ENCODE peak calls at places on chromosomes 2 and 18, in seven cellular contexts. One of them, this sample, is unnamed.

GRCh38 chr2:126874961-126875360 is 23.7 kb upstream of the TEX51 start:
- DNase-seq in glutamatergic neuron: no peak
- DNase-seq in A549: no peak
- DNase-seq in testis: no peak
- DNase-seq in GM13977: no peak
- DNase-seq in PC-9: no peak
- DNase-seq in mammary epithelial cell: no peak
- DNase-seq in this sample: no peak

GRCh38 chr2:68643011-68643873 is at the start of gene PROKR1:
- DNase-seq in A549: peak; percentile 7
- DNase-seq in mammary epithelial cell: peak; percentile 24
- DNase-seq in glutamatergic neuron: peak; percentile 69
- DNase-seq in testis: peak; percentile 22
- DNase-seq in PC-9: peak; percentile 22
- DNase-seq in GM13977: peak; percentile 29
- DNase-seq in this sample: no peak

GRCh38 chr2:235600406-235600805 is 106.6 kb downstream of the AGAP1 start:
- DNase-seq in mammary epithelial cell: no peak
- DNase-seq in testis: no peak
- DNase-seq in glutamatergic neuron: no peak
- DNase-seq in A549: no peak
- DNase-seq in GM13977: no peak
- DNase-seq in PC-9: no peak
- DNase-seq in this sample: no peak

GRCh38 chr2:228549390-228550007 is 368.0 kb upstream of the SPHKAP start:
- DNase-seq in mammary epithelial cell: peak; percentile 64
- DNase-seq in A549: no peak
- DNase-seq in glutamatergic neuron: no peak
- DNase-seq in testis: no peak
- DNase-seq in GM13977: no peak
- DNase-seq in PC-9: no peak
- DNase-seq in this sample: no peak

GRCh38 chr2:50661682-50662081 is 370.2 kb downstream of the NRXN1 start:
- DNase-seq in PC-9: no peak
- DNase-seq in mammary epithelial cell: no peak
- DNase-seq in GM13977: no peak
- DNase-seq in glutamatergic neuron: no peak
- DNase-seq in testis: no peak
- DNase-seq in A549: no peak
- DNase-seq in this sample: no peak

GRCh38 chr2:72743481-72743880 is 82.4 kb downstream of the EXOC6B start:
- DNase-seq in mammary epithelial cell: no peak
- DNase-seq in A549: no peak
- DNase-seq in PC-9: no peak
- DNase-seq in GM13977: no peak
- DNase-seq in testis: no peak
- DNase-seq in glutamatergic neuron: no peak
- DNase-seq in this sample: no peak

GRCh38 chr2:238831177-238831576 is 16.7 kb upstream of the TWIST2 start:
- DNase-seq in A549: no peak
- DNase-seq in GM13977: no peak
- DNase-seq in testis: no peak
- DNase-seq in PC-9: no peak
- DNase-seq in glutamatergic neuron: no peak
- DNase-seq in mammary epithelial cell: no peak
- DNase-seq in this sample: no peak

GRCh38 chr18:3995476-3996102 is 459.5 kb downstream of the DLGAP1 start:
- DNase-seq in mammary epithelial cell: peak; percentile 55
- DNase-seq in glutamatergic neuron: no peak
- DNase-seq in PC-9: peak; percentile 45
- DNase-seq in GM13977: no peak
- DNase-seq in testis: peak; percentile 84
- DNase-seq in A549: no peak
- DNase-seq in this sample: peak; percentile 31

GRCh38 chr2:19900536-19901200 is 1.1 kb downstream of the TTC32 start:
- DNase-seq in GM13977: peak; percentile 15
- DNase-seq in testis: no peak
- DNase-seq in glutamatergic neuron: no peak
- DNase-seq in mammary epithelial cell: peak; percentile 39
- DNase-seq in PC-9: no peak
- DNase-seq in A549: peak; percentile 24
- DNase-seq in this sample: peak; percentile 16

GRCh38 chr2:102618452-102619413 is 620 bp upstream of the SLC9A2 start:
- DNase-seq in PC-9: peak; percentile 80
- DNase-seq in mammary epithelial cell: peak; percentile 39
- DNase-seq in testis: peak; percentile 61
- DNase-seq in GM13977: peak; percentile 33
- DNase-seq in glutamatergic neuron: peak; percentile 51
- DNase-seq in A549: peak; percentile 9
- DNase-seq in this sample: peak; percentile 24

GRCh38 chr2:126886201-126886905 is 12.3 kb upstream of the TEX51 start:
- DNase-seq in glutamatergic neuron: peak; percentile 85
- DNase-seq in testis: peak; percentile 89
- DNase-seq in mammary epithelial cell: no peak
- DNase-seq in A549: peak; percentile 65
- DNase-seq in PC-9: no peak
- DNase-seq in GM13977: peak; percentile 83
- DNase-seq in this sample: peak; percentile 85

GRCh38 chr18:52160652-52161051 is 179.3 kb upstream of the DCC start:
- DNase-seq in A549: no peak
- DNase-seq in testis: no peak
- DNase-seq in mammary epithelial cell: peak; percentile 94
- DNase-seq in glutamatergic neuron: no peak
- DNase-seq in PC-9: peak; percentile 52
- DNase-seq in GM13977: no peak
- DNase-seq in this sample: no peak

GRCh38 chr2:86211033-86211795 is 12.0 kb downstream of the MRPL35 start:
- DNase-seq in PC-9: no peak
- DNase-seq in glutamatergic neuron: no peak
- DNase-seq in testis: peak; percentile 7
- DNase-seq in GM13977: no peak
- DNase-seq in A549: no peak
- DNase-seq in mammary epithelial cell: no peak
- DNase-seq in this sample: no peak

GRCh38 chr2:38217401-38218188 is 141.6 kb upstream of the CYP1B1 start:
- DNase-seq in mammary epithelial cell: no peak
- DNase-seq in glutamatergic neuron: no peak
- DNase-seq in testis: no peak
- DNase-seq in GM13977: no peak
- DNase-seq in PC-9: no peak
- DNase-seq in A549: no peak
- DNase-seq in this sample: no peak

GRCh38 chr2:101219281-101219680 is 33.4 kb upstream of the CNOT11 start:
- DNase-seq in GM13977: no peak
- DNase-seq in testis: no peak
- DNase-seq in glutamatergic neuron: no peak
- DNase-seq in mammary epithelial cell: no peak
- DNase-seq in A549: no peak
- DNase-seq in PC-9: no peak
- DNase-seq in this sample: no peak

GRCh38 chr2:621303-622099 is 55.7 kb downstream of the TMEM18 start:
- DNase-seq in glutamatergic neuron: no peak
- DNase-seq in testis: no peak
- DNase-seq in GM13977: no peak
- DNase-seq in mammary epithelial cell: no peak
- DNase-seq in PC-9: no peak
- DNase-seq in A549: no peak
- DNase-seq in this sample: no peak

GRCh38 chr2:910698-911097 is 40.0 kb upstream of the SNTG2 start:
- DNase-seq in A549: no peak
- DNase-seq in PC-9: no peak
- DNase-seq in mammary epithelial cell: no peak
- DNase-seq in GM13977: no peak
- DNase-seq in testis: no peak
- DNase-seq in glutamatergic neuron: no peak
- DNase-seq in this sample: no peak

GRCh38 chr2:100818003-100818605 is 1.8 kb upstream of the NPAS2 start:
- DNase-seq in glutamatergic neuron: no peak
- DNase-seq in PC-9: no peak
- DNase-seq in mammary epithelial cell: peak; percentile 82
- DNase-seq in A549: peak; percentile 32
- DNase-seq in GM13977: no peak
- DNase-seq in testis: no peak
- DNase-seq in this sample: no peak

GRCh38 chr2:74862268-74862964 is 28.5 kb downstream of the HK2 start:
- DNase-seq in mammary epithelial cell: no peak
- DNase-seq in testis: no peak
- DNase-seq in PC-9: no peak
- DNase-seq in glutamatergic neuron: no peak
- DNase-seq in GM13977: no peak
- DNase-seq in A549: no peak
- DNase-seq in this sample: no peak

GRCh38 chr2:229173810-229174359 is 97.2 kb downstream of the PID1 start:
- DNase-seq in testis: no peak
- DNase-seq in PC-9: no peak
- DNase-seq in A549: no peak
- DNase-seq in mammary epithelial cell: no peak
- DNase-seq in GM13977: no peak
- DNase-seq in glutamatergic neuron: no peak
- DNase-seq in this sample: no peak

GRCh38 chr2:155021591-155021990 is 323.1 kb downstream of the KCNJ3 start:
- DNase-seq in glutamatergic neuron: no peak
- DNase-seq in PC-9: no peak
- DNase-seq in GM13977: no peak
- DNase-seq in A549: no peak
- DNase-seq in testis: no peak
- DNase-seq in mammary epithelial cell: no peak
- DNase-seq in this sample: no peak

GRCh38 chr2:205051417-205051816 is 506.1 kb downstream of the PARD3B start:
- DNase-seq in mammary epithelial cell: no peak
- DNase-seq in PC-9: no peak
- DNase-seq in A549: peak; percentile 2
- DNase-seq in testis: no peak
- DNase-seq in GM13977: no peak
- DNase-seq in glutamatergic neuron: no peak
- DNase-seq in this sample: no peak
- TF ChIP-seq CTCF in mammary epithelial cell: peak; percentile 24
- TF ChIP-seq CTCF in PC-9: no peak
- TF ChIP-seq CTCF in A549: no peak
- TF ChIP-seq CTCF in testis: no peak
- TF ChIP-seq CTCF in GM13977: no peak
- TF ChIP-seq CTCF in glutamatergic neuron: peak; percentile 14
- TF ChIP-seq CTCF in this sample: no peak

GRCh38 chr18:64972545-64972944 is 778.3 kb upstream of the CDH7 start:
- DNase-seq in glutamatergic neuron: no peak
- DNase-seq in A549: no peak
- DNase-seq in GM13977: no peak
- DNase-seq in testis: no peak
- DNase-seq in PC-9: no peak
- DNase-seq in mammary epithelial cell: no peak
- DNase-seq in this sample: no peak
- TF ChIP-seq CTCF in glutamatergic neuron: no peak
- TF ChIP-seq CTCF in A549: no peak
- TF ChIP-seq CTCF in GM13977: no peak
- TF ChIP-seq CTCF in testis: no peak
- TF ChIP-seq CTCF in PC-9: no peak
- TF ChIP-seq CTCF in mammary epithelial cell: no peak
- TF ChIP-seq CTCF in this sample: no peak

GRCh38 chr2:120972286-120972685 is 236.6 kb downstream of the GLI2 start:
- DNase-seq in testis: no peak
- DNase-seq in A549: no peak
- DNase-seq in glutamatergic neuron: no peak
- DNase-seq in PC-9: no peak
- DNase-seq in GM13977: no peak
- DNase-seq in mammary epithelial cell: no peak
- DNase-seq in this sample: no peak
- TF ChIP-seq CTCF in testis: no peak
- TF ChIP-seq CTCF in A549: no peak
- TF ChIP-seq CTCF in glutamatergic neuron: no peak
- TF ChIP-seq CTCF in PC-9: no peak
- TF ChIP-seq CTCF in GM13977: no peak
- TF ChIP-seq CTCF in mammary epithelial cell: no peak
- TF ChIP-seq CTCF in this sample: no peak

GRCh38 chr2:43226955-43227829 is 786 bp upstream of the ZFP36L2 start:
- DNase-seq in PC-9: peak; percentile 91
- DNase-seq in mammary epithelial cell: peak; percentile 76
- DNase-seq in GM13977: peak; percentile 83
- DNase-seq in glutamatergic neuron: peak; percentile 72
- DNase-seq in A549: peak; percentile 87
- DNase-seq in testis: peak; percentile 96
- DNase-seq in this sample: peak; percentile 74
- TF ChIP-seq CTCF in PC-9: peak; percentile 63
- TF ChIP-seq CTCF in mammary epithelial cell: peak; percentile 51
- TF ChIP-seq CTCF in GM13977: peak; percentile 23
- TF ChIP-seq CTCF in glutamatergic neuron: no peak
- TF ChIP-seq CTCF in A549: peak; percentile 39
- TF ChIP-seq CTCF in testis: no peak
- TF ChIP-seq CTCF in this sample: no peak

GRCh38 chr2:219627105-219628100 is at the start of gene SLC4A3:
- DNase-seq in testis: no peak
- DNase-seq in PC-9: peak; percentile 38
- DNase-seq in A549: peak; percentile 53
- DNase-seq in GM13977: peak; percentile 73
- DNase-seq in mammary epithelial cell: peak; percentile 29
- DNase-seq in glutamatergic neuron: peak; percentile 61
- DNase-seq in this sample: no peak
- TF ChIP-seq CTCF in testis: no peak
- TF ChIP-seq CTCF in PC-9: no peak
- TF ChIP-seq CTCF in A549: no peak
- TF ChIP-seq CTCF in GM13977: no peak
- TF ChIP-seq CTCF in mammary epithelial cell: peak; percentile 19
- TF ChIP-seq CTCF in glutamatergic neuron: no peak
- TF ChIP-seq CTCF in this sample: no peak

GRCh38 chr2:37189452-37190153 is 1.1 kb upstream of the SULT6B1 start:
- DNase-seq in glutamatergic neuron: no peak
- DNase-seq in testis: peak; percentile 78
- DNase-seq in A549: peak; percentile 64
- DNase-seq in GM13977: no peak
- DNase-seq in PC-9: peak; percentile 52
- DNase-seq in mammary epithelial cell: peak; percentile 91
- DNase-seq in this sample: no peak
- TF ChIP-seq CTCF in glutamatergic neuron: no peak
- TF ChIP-seq CTCF in testis: no peak
- TF ChIP-seq CTCF in A549: no peak
- TF ChIP-seq CTCF in GM13977: no peak
- TF ChIP-seq CTCF in PC-9: no peak
- TF ChIP-seq CTCF in mammary epithelial cell: peak; percentile 28
- TF ChIP-seq CTCF in this sample: no peak

GRCh38 chr2:169641464-169641863 is 52.7 kb downstream of the CFAP210 start:
- DNase-seq in glutamatergic neuron: no peak
- DNase-seq in GM13977: no peak
- DNase-seq in testis: no peak
- DNase-seq in A549: no peak
- DNase-seq in mammary epithelial cell: no peak
- DNase-seq in PC-9: no peak
- DNase-seq in this sample: no peak
- TF ChIP-seq CTCF in glutamatergic neuron: no peak
- TF ChIP-seq CTCF in GM13977: no peak
- TF ChIP-seq CTCF in testis: no peak
- TF ChIP-seq CTCF in A549: no peak
- TF ChIP-seq CTCF in mammary epithelial cell: no peak
- TF ChIP-seq CTCF in PC-9: no peak
- TF ChIP-seq CTCF in this sample: no peak

DNA sequence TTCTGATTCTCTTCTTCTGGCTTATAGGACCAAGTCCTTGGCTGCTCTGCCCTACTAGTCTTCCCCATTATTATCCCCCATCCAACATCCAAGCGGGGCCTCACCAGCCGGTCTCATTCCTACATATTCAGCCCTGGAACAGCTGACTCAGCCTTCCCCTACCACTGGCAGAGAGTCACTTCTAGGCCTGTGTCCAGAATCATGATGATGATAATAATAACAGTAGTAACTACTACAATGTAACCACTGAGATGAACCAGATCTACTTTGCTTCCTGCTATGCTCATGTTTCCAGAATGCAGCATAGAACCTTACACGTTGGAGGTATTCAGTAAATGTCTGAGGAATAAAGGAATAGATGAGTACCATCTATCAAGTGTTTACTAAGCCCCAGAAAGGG is 295.2 kb downstream of the SRBD1 start:
- DNase-seq in testis: peak; percentile 76
- DNase-seq in GM13977: no peak
- DNase-seq in mammary epithelial cell: peak; percentile 33
- DNase-seq in A549: no peak
- DNase-seq in glutamatergic neuron: no peak
- DNase-seq in PC-9: no peak
- DNase-seq in this sample: no peak
- TF ChIP-seq CTCF in testis: no peak
- TF ChIP-seq CTCF in GM13977: no peak
- TF ChIP-seq CTCF in mammary epithelial cell: no peak
- TF ChIP-seq CTCF in A549: no peak
- TF ChIP-seq CTCF in glutamatergic neuron: no peak
- TF ChIP-seq CTCF in PC-9: no peak
- TF ChIP-seq CTCF in this sample: no peak